ENCODE peak calls at places on chromosome 11, in nine cellular contexts. One of them, this sample, is unnamed.

GRCh38 chr11:94813436-94813720 is 45.2 kb downstream of the AMOTL1 start:
- DNase-seq in T follicular helper cell: no peak
- DNase-seq in activated CD4-positive, alpha-beta memory T cell treated with anti-CD3 and anti-CD28 coated beads, Interleukin-2, amount 10 ng/mL, durations not matched to agents 7 days and 5 days: no peak
- DNase-seq in NCI-H510A: no peak
- DNase-seq in stimulated activated CD4-positive, alpha-beta T cell treated with anti-CD3 and anti-CD28 coated beads, Interleukin-1b, Interleukin-23, amount 100 ng/mL, for 1 hour: no peak
- DNase-seq in midbrain: no peak
- DNase-seq in colonic mucosa: no peak
- DNase-seq in cardiac muscle cell: no peak
- DNase-seq in GF-D8: no peak
- DNase-seq in this sample: no peak

GRCh38 chr11:67351275-67352005 is 1.9 kb downstream of the POLD4 start:
- DNase-seq in colonic mucosa: peak; percentile 75
- DNase-seq in GF-D8: peak; percentile 17
- DNase-seq in cardiac muscle cell: peak; percentile 86
- DNase-seq in activated CD4-positive, alpha-beta memory T cell treated with anti-CD3 and anti-CD28 coated beads, Interleukin-2, amount 10 ng/mL, durations not matched to agents 7 days and 5 days: peak; percentile 65
- DNase-seq in NCI-H510A: no peak
- DNase-seq in T follicular helper cell: peak; percentile 52
- DNase-seq in midbrain: peak; percentile 69
- DNase-seq in stimulated activated CD4-positive, alpha-beta T cell treated with anti-CD3 and anti-CD28 coated beads, Interleukin-1b, Interleukin-23, amount 100 ng/mL, for 1 hour: peak; percentile 26
- DNase-seq in this sample: peak; percentile 58

GRCh38 chr11:74338963-74339362 is 27.5 kb upstream of the P4HA3 start:
- DNase-seq in T follicular helper cell: no peak
- DNase-seq in colonic mucosa: peak; percentile 68
- DNase-seq in NCI-H510A: no peak
- DNase-seq in activated CD4-positive, alpha-beta memory T cell treated with anti-CD3 and anti-CD28 coated beads, Interleukin-2, amount 10 ng/mL, durations not matched to agents 7 days and 5 days: no peak
- DNase-seq in stimulated activated CD4-positive, alpha-beta T cell treated with anti-CD3 and anti-CD28 coated beads, Interleukin-1b, Interleukin-23, amount 100 ng/mL, for 1 hour: no peak
- DNase-seq in GF-D8: no peak
- DNase-seq in midbrain: no peak
- DNase-seq in cardiac muscle cell: no peak
- DNase-seq in this sample: no peak

GRCh38 chr11:110366234-110366633 is 63.5 kb upstream of the FDX1 start:
- DNase-seq in cardiac muscle cell: peak; percentile 58
- DNase-seq in GF-D8: no peak
- DNase-seq in T follicular helper cell: no peak
- DNase-seq in stimulated activated CD4-positive, alpha-beta T cell treated with anti-CD3 and anti-CD28 coated beads, Interleukin-1b, Interleukin-23, amount 100 ng/mL, for 1 hour: no peak
- DNase-seq in activated CD4-positive, alpha-beta memory T cell treated with anti-CD3 and anti-CD28 coated beads, Interleukin-2, amount 10 ng/mL, durations not matched to agents 7 days and 5 days: no peak
- DNase-seq in NCI-H510A: peak; percentile 21
- DNase-seq in colonic mucosa: no peak
- DNase-seq in midbrain: peak; percentile 60
- DNase-seq in this sample: no peak

GRCh38 chr11:116990061-116990473 is 108.2 kb downstream of the SIK3 start:
- DNase-seq in stimulated activated CD4-positive, alpha-beta T cell treated with anti-CD3 and anti-CD28 coated beads, Interleukin-1b, Interleukin-23, amount 100 ng/mL, for 1 hour: no peak
- DNase-seq in T follicular helper cell: no peak
- DNase-seq in colonic mucosa: peak; percentile 31
- DNase-seq in midbrain: no peak
- DNase-seq in activated CD4-positive, alpha-beta memory T cell treated with anti-CD3 and anti-CD28 coated beads, Interleukin-2, amount 10 ng/mL, durations not matched to agents 7 days and 5 days: no peak
- DNase-seq in NCI-H510A: no peak
- DNase-seq in cardiac muscle cell: peak; percentile 87
- DNase-seq in GF-D8: no peak
- DNase-seq in this sample: no peak

GRCh38 chr11:48675945-48676344 is 187.4 kb downstream of the OR4A47 start:
- DNase-seq in NCI-H510A: no peak
- DNase-seq in T follicular helper cell: no peak
- DNase-seq in stimulated activated CD4-positive, alpha-beta T cell treated with anti-CD3 and anti-CD28 coated beads, Interleukin-1b, Interleukin-23, amount 100 ng/mL, for 1 hour: no peak
- DNase-seq in midbrain: no peak
- DNase-seq in activated CD4-positive, alpha-beta memory T cell treated with anti-CD3 and anti-CD28 coated beads, Interleukin-2, amount 10 ng/mL, durations not matched to agents 7 days and 5 days: no peak
- DNase-seq in colonic mucosa: no peak
- DNase-seq in cardiac muscle cell: no peak
- DNase-seq in GF-D8: no peak
- DNase-seq in this sample: no peak

GRCh38 chr11:103051158-103051801 is 40.7 kb downstream of the DCUN1D5 start:
- DNase-seq in GF-D8: no peak
- DNase-seq in cardiac muscle cell: no peak
- DNase-seq in NCI-H510A: no peak
- DNase-seq in activated CD4-positive, alpha-beta memory T cell treated with anti-CD3 and anti-CD28 coated beads, Interleukin-2, amount 10 ng/mL, durations not matched to agents 7 days and 5 days: no peak
- DNase-seq in midbrain: no peak
- DNase-seq in colonic mucosa: no peak
- DNase-seq in T follicular helper cell: no peak
- DNase-seq in stimulated activated CD4-positive, alpha-beta T cell treated with anti-CD3 and anti-CD28 coated beads, Interleukin-1b, Interleukin-23, amount 100 ng/mL, for 1 hour: no peak
- DNase-seq in this sample: no peak

GRCh38 chr11:46345881-46346484 is 1.3 kb upstream of the DGKZ start:
- DNase-seq in cardiac muscle cell: no peak
- DNase-seq in T follicular helper cell: no peak
- DNase-seq in GF-D8: no peak
- DNase-seq in stimulated activated CD4-positive, alpha-beta T cell treated with anti-CD3 and anti-CD28 coated beads, Interleukin-1b, Interleukin-23, amount 100 ng/mL, for 1 hour: no peak
- DNase-seq in activated CD4-positive, alpha-beta memory T cell treated with anti-CD3 and anti-CD28 coated beads, Interleukin-2, amount 10 ng/mL, durations not matched to agents 7 days and 5 days: peak; percentile 65
- DNase-seq in NCI-H510A: no peak
- DNase-seq in midbrain: no peak
- DNase-seq in colonic mucosa: no peak
- DNase-seq in this sample: no peak

GRCh38 chr11:75557649-75558494 is 4.2 kb upstream of the SERPINH1 start:
- DNase-seq in colonic mucosa: no peak
- DNase-seq in GF-D8: no peak
- DNase-seq in T follicular helper cell: no peak
- DNase-seq in cardiac muscle cell: peak; percentile 98
- DNase-seq in NCI-H510A: no peak
- DNase-seq in midbrain: no peak
- DNase-seq in activated CD4-positive, alpha-beta memory T cell treated with anti-CD3 and anti-CD28 coated beads, Interleukin-2, amount 10 ng/mL, durations not matched to agents 7 days and 5 days: no peak
- DNase-seq in stimulated activated CD4-positive, alpha-beta T cell treated with anti-CD3 and anti-CD28 coated beads, Interleukin-1b, Interleukin-23, amount 100 ng/mL, for 1 hour: no peak
- DNase-seq in this sample: no peak

GRCh38 chr11:86741489-86742435 is 58.6 kb upstream of the PRSS23 start:
- DNase-seq in colonic mucosa: no peak
- DNase-seq in stimulated activated CD4-positive, alpha-beta T cell treated with anti-CD3 and anti-CD28 coated beads, Interleukin-1b, Interleukin-23, amount 100 ng/mL, for 1 hour: no peak
- DNase-seq in cardiac muscle cell: peak; percentile 52
- DNase-seq in NCI-H510A: no peak
- DNase-seq in midbrain: no peak
- DNase-seq in activated CD4-positive, alpha-beta memory T cell treated with anti-CD3 and anti-CD28 coated beads, Interleukin-2, amount 10 ng/mL, durations not matched to agents 7 days and 5 days: no peak
- DNase-seq in GF-D8: no peak
- DNase-seq in T follicular helper cell: no peak
- DNase-seq in this sample: no peak

GRCh38 chr11:111976614-111977140 is 39.5 kb downstream of the DIXDC1 start:
- DNase-seq in colonic mucosa: no peak
- DNase-seq in stimulated activated CD4-positive, alpha-beta T cell treated with anti-CD3 and anti-CD28 coated beads, Interleukin-1b, Interleukin-23, amount 100 ng/mL, for 1 hour: no peak
- DNase-seq in GF-D8: no peak
- DNase-seq in cardiac muscle cell: peak; percentile 4
- DNase-seq in T follicular helper cell: no peak
- DNase-seq in midbrain: no peak
- DNase-seq in NCI-H510A: no peak
- DNase-seq in activated CD4-positive, alpha-beta memory T cell treated with anti-CD3 and anti-CD28 coated beads, Interleukin-2, amount 10 ng/mL, durations not matched to agents 7 days and 5 days: no peak
- DNase-seq in this sample: no peak

GRCh38 chr11:12587333-12587997 is 86.8 kb upstream of the TEAD1 start:
- DNase-seq in cardiac muscle cell: peak; percentile 33
- DNase-seq in colonic mucosa: no peak
- DNase-seq in NCI-H510A: no peak
- DNase-seq in activated CD4-positive, alpha-beta memory T cell treated with anti-CD3 and anti-CD28 coated beads, Interleukin-2, amount 10 ng/mL, durations not matched to agents 7 days and 5 days: no peak
- DNase-seq in GF-D8: no peak
- DNase-seq in midbrain: no peak
- DNase-seq in T follicular helper cell: no peak
- DNase-seq in stimulated activated CD4-positive, alpha-beta T cell treated with anti-CD3 and anti-CD28 coated beads, Interleukin-1b, Interleukin-23, amount 100 ng/mL, for 1 hour: no peak
- DNase-seq in this sample: no peak

GRCh38 chr11:100682247-100682969 is 4.7 kb upstream of the ARHGAP42 start:
- DNase-seq in midbrain: peak; percentile 21
- DNase-seq in GF-D8: no peak
- DNase-seq in T follicular helper cell: no peak
- DNase-seq in cardiac muscle cell: peak; percentile 56
- DNase-seq in NCI-H510A: no peak
- DNase-seq in colonic mucosa: no peak
- DNase-seq in activated CD4-positive, alpha-beta memory T cell treated with anti-CD3 and anti-CD28 coated beads, Interleukin-2, amount 10 ng/mL, durations not matched to agents 7 days and 5 days: no peak
- DNase-seq in stimulated activated CD4-positive, alpha-beta T cell treated with anti-CD3 and anti-CD28 coated beads, Interleukin-1b, Interleukin-23, amount 100 ng/mL, for 1 hour: no peak
- DNase-seq in this sample: no peak

GRCh38 chr11:126139541-126140091 is 71.8 kb downstream of the RPUSD4 start:
- DNase-seq in cardiac muscle cell: peak; percentile 95
- DNase-seq in midbrain: no peak
- DNase-seq in GF-D8: no peak
- DNase-seq in activated CD4-positive, alpha-beta memory T cell treated with anti-CD3 and anti-CD28 coated beads, Interleukin-2, amount 10 ng/mL, durations not matched to agents 7 days and 5 days: no peak
- DNase-seq in colonic mucosa: no peak
- DNase-seq in NCI-H510A: no peak
- DNase-seq in T follicular helper cell: no peak
- DNase-seq in stimulated activated CD4-positive, alpha-beta T cell treated with anti-CD3 and anti-CD28 coated beads, Interleukin-1b, Interleukin-23, amount 100 ng/mL, for 1 hour: no peak
- DNase-seq in this sample: no peak

GRCh38 chr11:25529572-25529971 is 802.4 kb upstream of the ANO3 start:
- DNase-seq in T follicular helper cell: no peak
- DNase-seq in activated CD4-positive, alpha-beta memory T cell treated with anti-CD3 and anti-CD28 coated beads, Interleukin-2, amount 10 ng/mL, durations not matched to agents 7 days and 5 days: no peak
- DNase-seq in NCI-H510A: no peak
- DNase-seq in colonic mucosa: no peak
- DNase-seq in stimulated activated CD4-positive, alpha-beta T cell treated with anti-CD3 and anti-CD28 coated beads, Interleukin-1b, Interleukin-23, amount 100 ng/mL, for 1 hour: no peak
- DNase-seq in GF-D8: no peak
- DNase-seq in cardiac muscle cell: no peak
- DNase-seq in midbrain: no peak
- DNase-seq in this sample: no peak

GRCh38 chr11:118143661-118144185 is 8.9 kb downstream of the SCN4B start:
- DNase-seq in activated CD4-positive, alpha-beta memory T cell treated with anti-CD3 and anti-CD28 coated beads, Interleukin-2, amount 10 ng/mL, durations not matched to agents 7 days and 5 days: no peak
- DNase-seq in midbrain: no peak
- DNase-seq in NCI-H510A: no peak
- DNase-seq in stimulated activated CD4-positive, alpha-beta T cell treated with anti-CD3 and anti-CD28 coated beads, Interleukin-1b, Interleukin-23, amount 100 ng/mL, for 1 hour: no peak
- DNase-seq in GF-D8: no peak
- DNase-seq in T follicular helper cell: no peak
- DNase-seq in cardiac muscle cell: no peak
- DNase-seq in colonic mucosa: no peak
- DNase-seq in this sample: no peak

GRCh38 chr11:114135737-114136151 is 76.2 kb downstream of the ZBTB16 start:
- DNase-seq in activated CD4-positive, alpha-beta memory T cell treated with anti-CD3 and anti-CD28 coated beads, Interleukin-2, amount 10 ng/mL, durations not matched to agents 7 days and 5 days: no peak
- DNase-seq in stimulated activated CD4-positive, alpha-beta T cell treated with anti-CD3 and anti-CD28 coated beads, Interleukin-1b, Interleukin-23, amount 100 ng/mL, for 1 hour: no peak
- DNase-seq in cardiac muscle cell: peak; percentile 80
- DNase-seq in T follicular helper cell: no peak
- DNase-seq in NCI-H510A: no peak
- DNase-seq in GF-D8: peak; percentile 100
- DNase-seq in colonic mucosa: no peak
- DNase-seq in midbrain: no peak
- DNase-seq in this sample: no peak

GRCh38 chr11:119254239-119254638 is 48.1 kb downstream of the CBL start:
- DNase-seq in NCI-H510A: no peak
- DNase-seq in GF-D8: no peak
- DNase-seq in activated CD4-positive, alpha-beta memory T cell treated with anti-CD3 and anti-CD28 coated beads, Interleukin-2, amount 10 ng/mL, durations not matched to agents 7 days and 5 days: no peak
- DNase-seq in cardiac muscle cell: no peak
- DNase-seq in stimulated activated CD4-positive, alpha-beta T cell treated with anti-CD3 and anti-CD28 coated beads, Interleukin-1b, Interleukin-23, amount 100 ng/mL, for 1 hour: no peak
- DNase-seq in midbrain: no peak
- DNase-seq in T follicular helper cell: no peak
- DNase-seq in colonic mucosa: no peak
- DNase-seq in this sample: no peak

GRCh38 chr11:12693485-12694181 is 19.4 kb downstream of the TEAD1 start:
- DNase-seq in colonic mucosa: peak; percentile 57
- DNase-seq in cardiac muscle cell: peak; percentile 96
- DNase-seq in stimulated activated CD4-positive, alpha-beta T cell treated with anti-CD3 and anti-CD28 coated beads, Interleukin-1b, Interleukin-23, amount 100 ng/mL, for 1 hour: no peak
- DNase-seq in NCI-H510A: peak; percentile 50
- DNase-seq in activated CD4-positive, alpha-beta memory T cell treated with anti-CD3 and anti-CD28 coated beads, Interleukin-2, amount 10 ng/mL, durations not matched to agents 7 days and 5 days: no peak
- DNase-seq in midbrain: peak; percentile 69
- DNase-seq in GF-D8: no peak
- DNase-seq in T follicular helper cell: no peak
- DNase-seq in this sample: no peak

GRCh38 chr11:96215094-96215782 is 127.8 kb downstream of the MAML2 start:
- DNase-seq in activated CD4-positive, alpha-beta memory T cell treated with anti-CD3 and anti-CD28 coated beads, Interleukin-2, amount 10 ng/mL, durations not matched to agents 7 days and 5 days: peak; percentile 48
- DNase-seq in NCI-H510A: no peak
- DNase-seq in midbrain: no peak
- DNase-seq in colonic mucosa: peak; percentile 34
- DNase-seq in cardiac muscle cell: peak; percentile 54
- DNase-seq in GF-D8: no peak
- DNase-seq in T follicular helper cell: no peak
- DNase-seq in stimulated activated CD4-positive, alpha-beta T cell treated with anti-CD3 and anti-CD28 coated beads, Interleukin-1b, Interleukin-23, amount 100 ng/mL, for 1 hour: no peak
- DNase-seq in this sample: no peak

GRCh38 chr11:124800226-124800929 is at the start of gene MSANTD2:
- DNase-seq in stimulated activated CD4-positive, alpha-beta T cell treated with anti-CD3 and anti-CD28 coated beads, Interleukin-1b, Interleukin-23, amount 100 ng/mL, for 1 hour: peak; percentile 21
- DNase-seq in T follicular helper cell: peak; percentile 55
- DNase-seq in GF-D8: peak; percentile 65
- DNase-seq in activated CD4-positive, alpha-beta memory T cell treated with anti-CD3 and anti-CD28 coated beads, Interleukin-2, amount 10 ng/mL, durations not matched to agents 7 days and 5 days: peak; percentile 86
- DNase-seq in NCI-H510A: peak; percentile 46
- DNase-seq in midbrain: peak; percentile 89
- DNase-seq in colonic mucosa: peak; percentile 81
- DNase-seq in cardiac muscle cell: peak; percentile 87
- DNase-seq in this sample: peak; percentile 73

GRCh38 chr11:76159303-76159937 is 46.9 kb downstream of the WNT11 start:
- DNase-seq in T follicular helper cell: no peak
- DNase-seq in NCI-H510A: no peak
- DNase-seq in colonic mucosa: no peak
- DNase-seq in stimulated activated CD4-positive, alpha-beta T cell treated with anti-CD3 and anti-CD28 coated beads, Interleukin-1b, Interleukin-23, amount 100 ng/mL, for 1 hour: no peak
- DNase-seq in GF-D8: no peak
- DNase-seq in midbrain: no peak
- DNase-seq in activated CD4-positive, alpha-beta memory T cell treated with anti-CD3 and anti-CD28 coated beads, Interleukin-2, amount 10 ng/mL, durations not matched to agents 7 days and 5 days: no peak
- DNase-seq in cardiac muscle cell: no peak
- DNase-seq in this sample: no peak

GRCh38 chr11:25242928-25243327 is 746.1 kb downstream of the LUZP2 start:
- DNase-seq in cardiac muscle cell: no peak
- DNase-seq in NCI-H510A: no peak
- DNase-seq in stimulated activated CD4-positive, alpha-beta T cell treated with anti-CD3 and anti-CD28 coated beads, Interleukin-1b, Interleukin-23, amount 100 ng/mL, for 1 hour: no peak
- DNase-seq in colonic mucosa: no peak
- DNase-seq in GF-D8: no peak
- DNase-seq in T follicular helper cell: no peak
- DNase-seq in activated CD4-positive, alpha-beta memory T cell treated with anti-CD3 and anti-CD28 coated beads, Interleukin-2, amount 10 ng/mL, durations not matched to agents 7 days and 5 days: no peak
- DNase-seq in midbrain: no peak
- DNase-seq in this sample: no peak

GRCh38 chr11:123187670-123188507 is 7.2 kb downstream of the CLMP start:
- DNase-seq in stimulated activated CD4-positive, alpha-beta T cell treated with anti-CD3 and anti-CD28 coated beads, Interleukin-1b, Interleukin-23, amount 100 ng/mL, for 1 hour: no peak
- DNase-seq in GF-D8: no peak
- DNase-seq in activated CD4-positive, alpha-beta memory T cell treated with anti-CD3 and anti-CD28 coated beads, Interleukin-2, amount 10 ng/mL, durations not matched to agents 7 days and 5 days: no peak
- DNase-seq in T follicular helper cell: no peak
- DNase-seq in colonic mucosa: no peak
- DNase-seq in NCI-H510A: no peak
- DNase-seq in midbrain: peak; percentile 25
- DNase-seq in cardiac muscle cell: peak; percentile 52
- DNase-seq in this sample: no peak

GRCh38 chr11:123219066-123219697 is 24.1 kb upstream of the CLMP start:
- DNase-seq in midbrain: no peak
- DNase-seq in colonic mucosa: no peak
- DNase-seq in GF-D8: no peak
- DNase-seq in cardiac muscle cell: no peak
- DNase-seq in NCI-H510A: no peak
- DNase-seq in activated CD4-positive, alpha-beta memory T cell treated with anti-CD3 and anti-CD28 coated beads, Interleukin-2, amount 10 ng/mL, durations not matched to agents 7 days and 5 days: no peak
- DNase-seq in T follicular helper cell: no peak
- DNase-seq in stimulated activated CD4-positive, alpha-beta T cell treated with anti-CD3 and anti-CD28 coated beads, Interleukin-1b, Interleukin-23, amount 100 ng/mL, for 1 hour: no peak
- DNase-seq in this sample: no peak

GRCh38 chr11:86919557-86920210 is 35.5 kb downstream of the FZD4 start:
- DNase-seq in midbrain: peak; percentile 45
- DNase-seq in cardiac muscle cell: peak; percentile 89
- DNase-seq in NCI-H510A: no peak
- DNase-seq in stimulated activated CD4-positive, alpha-beta T cell treated with anti-CD3 and anti-CD28 coated beads, Interleukin-1b, Interleukin-23, amount 100 ng/mL, for 1 hour: no peak
- DNase-seq in T follicular helper cell: no peak
- DNase-seq in colonic mucosa: no peak
- DNase-seq in GF-D8: no peak
- DNase-seq in activated CD4-positive, alpha-beta memory T cell treated with anti-CD3 and anti-CD28 coated beads, Interleukin-2, amount 10 ng/mL, durations not matched to agents 7 days and 5 days: no peak
- DNase-seq in this sample: no peak

GRCh38 chr11:76512851-76513653 is 68.2 kb downstream of the EMSY start:
- DNase-seq in T follicular helper cell: no peak
- DNase-seq in GF-D8: no peak
- DNase-seq in colonic mucosa: no peak
- DNase-seq in stimulated activated CD4-positive, alpha-beta T cell treated with anti-CD3 and anti-CD28 coated beads, Interleukin-1b, Interleukin-23, amount 100 ng/mL, for 1 hour: no peak
- DNase-seq in midbrain: no peak
- DNase-seq in cardiac muscle cell: peak; percentile 68
- DNase-seq in NCI-H510A: no peak
- DNase-seq in activated CD4-positive, alpha-beta memory T cell treated with anti-CD3 and anti-CD28 coated beads, Interleukin-2, amount 10 ng/mL, durations not matched to agents 7 days and 5 days: no peak
- DNase-seq in this sample: no peak

GRCh38 chr11:73342633-73343032 is 33.6 kb upstream of the RELT start:
- DNase-seq in stimulated activated CD4-positive, alpha-beta T cell treated with anti-CD3 and anti-CD28 coated beads, Interleukin-1b, Interleukin-23, amount 100 ng/mL, for 1 hour: no peak
- DNase-seq in T follicular helper cell: no peak
- DNase-seq in GF-D8: no peak
- DNase-seq in midbrain: peak; percentile 28
- DNase-seq in activated CD4-positive, alpha-beta memory T cell treated with anti-CD3 and anti-CD28 coated beads, Interleukin-2, amount 10 ng/mL, durations not matched to agents 7 days and 5 days: no peak
- DNase-seq in colonic mucosa: no peak
- DNase-seq in NCI-H510A: peak; percentile 42
- DNase-seq in cardiac muscle cell: no peak
- DNase-seq in this sample: no peak

GRCh38 chr11:76674517-76675400 is 4.2 kb upstream of the LRRC32 start:
- DNase-seq in midbrain: no peak
- DNase-seq in colonic mucosa: no peak
- DNase-seq in cardiac muscle cell: no peak
- DNase-seq in stimulated activated CD4-positive, alpha-beta T cell treated with anti-CD3 and anti-CD28 coated beads, Interleukin-1b, Interleukin-23, amount 100 ng/mL, for 1 hour: no peak
- DNase-seq in T follicular helper cell: no peak
- DNase-seq in NCI-H510A: no peak
- DNase-seq in GF-D8: peak; percentile 11
- DNase-seq in activated CD4-positive, alpha-beta memory T cell treated with anti-CD3 and anti-CD28 coated beads, Interleukin-2, amount 10 ng/mL, durations not matched to agents 7 days and 5 days: no peak
- DNase-seq in this sample: no peak

GRCh38 chr11:762421-763072 is 14.7 kb downstream of the GATD1 start:
- DNase-seq in activated CD4-positive, alpha-beta memory T cell treated with anti-CD3 and anti-CD28 coated beads, Interleukin-2, amount 10 ng/mL, durations not matched to agents 7 days and 5 days: no peak
- DNase-seq in cardiac muscle cell: peak; percentile 74
- DNase-seq in NCI-H510A: peak; percentile 30
- DNase-seq in stimulated activated CD4-positive, alpha-beta T cell treated with anti-CD3 and anti-CD28 coated beads, Interleukin-1b, Interleukin-23, amount 100 ng/mL, for 1 hour: no peak
- DNase-seq in midbrain: peak; percentile 44
- DNase-seq in T follicular helper cell: no peak
- DNase-seq in colonic mucosa: peak; percentile 47
- DNase-seq in GF-D8: no peak
- DNase-seq in this sample: no peak

GRCh38 chr11:125183641-125184040 is 19.1 kb downstream of the PKNOX2 start:
- DNase-seq in colonic mucosa: no peak
- DNase-seq in stimulated activated CD4-positive, alpha-beta T cell treated with anti-CD3 and anti-CD28 coated beads, Interleukin-1b, Interleukin-23, amount 100 ng/mL, for 1 hour: no peak
- DNase-seq in cardiac muscle cell: no peak
- DNase-seq in activated CD4-positive, alpha-beta memory T cell treated with anti-CD3 and anti-CD28 coated beads, Interleukin-2, amount 10 ng/mL, durations not matched to agents 7 days and 5 days: no peak
- DNase-seq in midbrain: no peak
- DNase-seq in T follicular helper cell: no peak
- DNase-seq in GF-D8: no peak
- DNase-seq in NCI-H510A: no peak
- DNase-seq in this sample: no peak

This sample was measured in T-helper 9 cell.